ENCODE peak calls at places on chromosomes 2 and 18, in four cellular contexts. C is left ventricle myocardium inferior, X is SK-N-SH, V is lower lobe of right lung. J is an unnamed sample.

GRCh38 chr2:239206851-239207250 is 194.0 kb downstream of the HDAC4 start:
- DNase-seq in V (no peak), C (no peak), X (no peak), J (no peak)

GRCh38 chr2:39568561-39569006 is 97.1 kb upstream of the TMEM178A start:
- DNase-seq in C (no peak), V (no peak), X (no peak), J (no peak)

GRCh38 chr2:9641641-9642040 is 10.8 kb upstream of the YWHAQ start:
- DNase-seq in V (no peak), C (no peak), X (no peak), J (no peak)

GRCh38 chr2:181876614-181877063 is 14.9 kb upstream of the ITPRID2 start:
- DNase-seq in V (no peak), X (no peak), C (no peak), J (no peak)

GRCh38 chr2:57107353-57107752 is 923.6 kb downstream of the CCDC85A start:
- DNase-seq in C (no peak), V (no peak), X (no peak), J (no peak)

GRCh38 chr18:36756262-36756661 is 72.5 kb downstream of the TPGS2 start:
- DNase-seq in X (no peak), V (no peak), C (no peak), J (no peak)

GRCh38 chr18:79402977-79403722 is 7.4 kb downstream of the NFATC1 start:
- DNase-seq in X (no peak), V (peak; percentile 78), C (peak; percentile 79), J (peak; percentile 75)

GRCh38 chr2:187890690-187891089 is 336.5 kb upstream of the TFPI start:
- DNase-seq in V (no peak), C (no peak), X (no peak), J (no peak)

GRCh38 chr18:37299471-37300304 is 265.9 kb downstream of the CELF4 start:
- DNase-seq in V (peak; percentile 81), C (peak; percentile 77), X (peak; percentile 88), J (peak; percentile 82)

GRCh38 chr2:239910851-239911629 is 114.1 kb downstream of the NDUFA10 start:
- DNase-seq in C (peak; percentile 42), X (no peak), V (peak; percentile 77), J (no peak)

GRCh38 chr2:187187521-187187920 is 260.5 kb downstream of the CALCRL start:
- DNase-seq in V (no peak), X (no peak), C (no peak), J (no peak)

GRCh38 chr2:70050631-70051425 is 36.4 kb upstream of the PCBP1 start:
- DNase-seq in C (no peak), X (no peak), V (no peak), J (no peak)

GRCh38 chr2:213475433-213475832 is 191.2 kb downstream of the SPAG16 start:
- DNase-seq in X (no peak), C (no peak), V (no peak), J (no peak)

GRCh38 chr18:48987821-48988220 is 37.1 kb upstream of the SMAD7 start:
- DNase-seq in V (no peak), C (no peak), X (no peak), J (no peak)

GRCh38 chr2:240972636-240973521 is 25.5 kb upstream of the SNED1 start:
- DNase-seq in C (peak; percentile 10), X (peak; percentile 85), V (peak; percentile 46), J (no peak)

GRCh38 chr2:33222309-33222708 is 254.1 kb upstream of the RASGRP3 start:
- DNase-seq in V (no peak), C (no peak), X (no peak), J (no peak)

GRCh38 chr2:25740810-25741381 is 67.5 kb upstream of the DTNB start:
- DNase-seq in V (no peak), X (no peak), C (no peak), J (no peak)

GRCh38 chr2:209049608-209050007 is 374.2 kb upstream of the MAP2 start:
- DNase-seq in V (no peak), X (no peak), C (no peak), J (no peak)

GRCh38 chr18:46424898-46425297 is 232.1 kb downstream of the LOXHD1 start:
- DNase-seq in X (no peak), C (no peak), V (no peak), J (no peak)

GRCh38 chr2:15177103-15177502 is 384.0 kb downstream of the NBAS start:
- DNase-seq in C (no peak), X (no peak), V (no peak), J (no peak)

GRCh38 chr2:233460726-233461431 is 105.7 kb downstream of the USP40 start:
- DNase-seq in X (no peak), V (peak; percentile 46), C (no peak), J (no peak)

GRCh38 chr18:63183952-63184351 is 135.6 kb downstream of the BCL2 start:
- DNase-seq in X (no peak), V (no peak), C (no peak), J (no peak)
- H3K4me1 ChIP-seq in X (peaks cover 5% of the 10 kb centered on the region), V (peaks cover 5% of the 10 kb centered on the region), C (peaks cover 64% of the 10 kb centered on the region), J (no peaks in the 10 kb centered on the region)

DNA sequence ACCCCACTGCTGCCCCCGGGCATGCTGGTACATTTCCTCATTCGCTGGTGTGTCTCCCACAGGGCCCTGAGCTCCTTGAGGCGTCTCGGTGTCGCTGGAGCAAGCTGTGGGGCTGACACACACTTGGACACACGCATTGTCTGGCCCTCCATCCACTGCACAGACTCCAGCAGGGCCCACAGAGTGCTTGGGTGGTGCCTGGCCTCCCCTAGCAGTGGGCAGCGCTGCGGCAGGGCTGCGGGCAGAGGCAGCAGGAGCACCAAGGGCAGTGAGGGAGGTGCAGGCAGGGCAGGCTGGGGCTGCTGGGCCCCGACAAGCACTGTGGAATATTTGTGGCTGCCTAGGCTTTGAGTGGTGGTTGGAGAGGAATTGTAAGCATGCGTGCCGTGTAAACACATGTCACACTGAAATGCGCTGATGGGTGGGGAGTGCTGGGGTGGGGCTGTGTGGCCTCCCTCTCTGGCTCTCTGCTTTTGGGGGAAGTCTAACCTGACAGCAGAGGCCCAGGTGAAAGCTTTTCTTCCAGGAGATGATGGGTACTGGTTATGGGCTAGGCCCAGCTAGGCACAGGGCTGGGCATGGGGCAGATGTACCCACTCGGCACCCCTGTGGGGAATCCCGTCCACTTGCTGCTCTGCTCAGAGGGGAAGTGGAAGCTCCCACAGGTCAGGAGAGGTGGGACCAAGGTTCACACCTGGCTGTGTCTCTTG is 55.5 kb upstream of the HS6ST1 start:
- DNase-seq in X (no peak), C (no peak), V (peak; percentile 67), J (peak; percentile 77)
- H3K4me1 ChIP-seq in X (no peaks in the 10 kb centered on the region), C (peaks cover 12% of the 10 kb centered on the region), V (peaks cover 54% of the 10 kb centered on the region), J (peaks cover 43% of the 10 kb centered on the region)

GRCh38 chr2:102492006-102492405 is 19.0 kb downstream of the SLC9A4 start:
- DNase-seq in X (no peak), C (no peak), V (no peak), J (no peak)

GRCh38 chr2:102486941-102487702 is 14.1 kb downstream of the SLC9A4 start:
- DNase-seq in C (no peak), X (no peak), V (no peak), J (no peak)

GRCh38 chr2:102485151-102485769 is 12.2 kb downstream of the SLC9A4 start:
- DNase-seq in X (no peak), V (no peak), C (no peak), J (no peak)

GRCh38 chr2:102488063-102488462 is 15.0 kb downstream of the SLC9A4 start:
- DNase-seq in V (no peak), C (no peak), X (no peak), J (no peak)

GRCh38 chr2:102489646-102490045 is 16.6 kb downstream of the SLC9A4 start:
- DNase-seq in V (no peak), X (no peak), C (no peak), J (no peak)
- H3K4me1 ChIP-seq in V (no peaks in the 10 kb centered on the region), X (no peaks in the 10 kb centered on the region), C (no peaks in the 10 kb centered on the region), J (no peaks in the 10 kb centered on the region)

DNA sequence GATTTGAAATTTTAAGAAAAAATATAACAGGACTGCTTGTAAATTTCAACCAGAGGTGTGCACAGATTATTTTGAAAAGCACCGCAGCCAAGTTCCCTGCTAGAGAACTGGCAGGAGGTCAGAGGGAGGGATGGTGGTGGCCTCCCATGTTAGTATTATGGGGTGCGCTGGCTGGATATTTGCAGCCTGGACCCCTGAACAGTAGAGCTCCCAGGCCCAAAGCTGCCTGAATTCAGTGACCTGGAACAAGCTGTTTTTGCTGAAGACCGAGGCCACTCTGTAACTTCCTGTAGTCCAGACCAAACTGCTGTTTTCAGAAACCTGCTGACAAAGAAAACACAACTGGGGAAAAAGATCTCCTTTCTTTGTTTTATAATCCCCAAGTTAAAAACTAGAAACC is 314.3 kb downstream of the TNS1 start:
- DNase-seq in V (no peak), X (no peak), C (no peak), J (no peak)
- H3K4me1 ChIP-seq in V (peaks cover 15% of the 10 kb centered on the region), X (peaks cover 4% of the 10 kb centered on the region), C (no peaks in the 10 kb centered on the region), J (peaks cover 16% of the 10 kb centered on the region)

DNA sequence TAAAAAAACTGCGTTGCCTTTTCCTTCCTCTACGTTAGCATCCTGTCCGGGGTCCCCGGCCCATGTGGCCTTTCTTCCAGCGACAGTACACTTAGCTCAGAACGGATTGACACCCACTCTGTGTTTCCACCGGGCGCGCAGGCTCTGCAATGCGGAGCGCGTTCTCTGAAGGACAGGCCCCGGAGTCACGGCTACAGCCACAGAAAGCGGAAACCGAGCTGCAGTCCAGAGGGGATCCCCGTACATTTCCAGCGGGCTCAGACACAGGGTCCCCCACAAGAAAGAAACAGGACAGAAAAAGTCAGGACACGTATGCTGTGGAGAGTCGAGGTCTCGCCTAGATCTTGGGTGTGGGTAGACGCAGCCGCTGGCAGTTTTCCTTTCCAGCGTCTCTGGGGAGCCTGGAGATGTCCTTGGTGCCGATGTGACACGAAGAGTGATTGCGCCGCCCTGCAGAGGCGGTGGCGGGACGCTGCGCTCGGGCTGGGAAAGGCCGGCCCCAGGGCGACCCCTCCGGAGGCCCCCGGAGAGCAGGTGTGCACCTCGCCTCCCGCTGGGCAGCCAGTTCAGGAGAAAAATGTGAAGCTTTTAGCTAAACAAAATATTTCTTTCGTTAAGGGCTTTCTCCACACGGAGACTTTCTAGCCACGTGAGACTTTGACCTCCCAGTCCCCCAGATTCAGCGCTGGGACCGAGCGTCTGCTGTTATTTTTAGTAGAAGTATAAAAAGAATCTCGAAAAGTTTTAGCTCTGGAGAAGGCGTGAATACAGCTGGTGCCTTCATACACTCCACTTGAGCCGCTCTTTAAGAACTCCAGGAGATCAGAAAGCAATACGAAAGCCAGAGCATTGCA is 1.3 kb upstream of the ACKR3 start:
- DNase-seq in C (peak; percentile 69), V (peak; percentile 69), X (peak; percentile 38), J (peak; percentile 73)
- H3K4me1 ChIP-seq in C (peaks cover 70% of the 10 kb centered on the region), V (peaks cover 46% of the 10 kb centered on the region), X (no peaks in the 10 kb centered on the region), J (peaks cover 22% of the 10 kb centered on the region)

GRCh38 chr2:63059434-63060078 is 8.9 kb downstream of the OTX1 start:
- DNase-seq in C (no peak), V (no peak), X (peak; percentile 50), J (no peak)

GRCh38 chr2:63057249-63058148 is 6.9 kb downstream of the OTX1 start:
- DNase-seq in C (no peak), V (no peak), X (peak; percentile 27), J (no peak)

GRCh38 chr2:63056309-63057065 is 5.9 kb downstream of the OTX1 start:
- DNase-seq in C (peak; percentile 30), V (no peak), X (peak; percentile 75), J (no peak)

GRCh38 chr2:63058742-63059433 is 8.3 kb downstream of the OTX1 start:
- DNase-seq in V (no peak), X (peak; percentile 68), C (no peak), J (no peak)

GRCh38 chr2:63058149-63058741 is 7.6 kb downstream of the OTX1 start:
- DNase-seq in X (peak; percentile 47), V (no peak), C (no peak), J (no peak)
- H3K4me1 ChIP-seq in X (no peaks in the 10 kb centered on the region), V (peaks cover 65% of the 10 kb centered on the region), C (peaks cover 65% of the 10 kb centered on the region), J (peaks cover 51% of the 10 kb centered on the region)

GRCh38 chr2:105791229-105791628 is 46.5 kb downstream of the NCK2 start:
- DNase-seq in C (no peak), V (no peak), X (no peak), J (no peak)
- H3K4me1 ChIP-seq in C (peaks cover 81% of the 10 kb centered on the region), V (peaks cover 68% of the 10 kb centered on the region), X (peaks cover 31% of the 10 kb centered on the region), J (peaks cover 38% of the 10 kb centered on the region)

J was measured in upper lobe of right lung.